ENCODE peak calls at places on chromosomes 4 and X, in four cellular contexts. H is ovary, F is upper lobe of left lung, U is aorta. B is an unnamed sample.

GRCh38 chrX:13666836-13667235 is 13.9 kb downstream of the TCEANC start:
- DNase-seq in H (no peak), F (no peak), U (no peak), B (no peak)

GRCh38 chr4:136823020-136823419 is 709.3 kb downstream of the PCDH18 start:
- DNase-seq in H (no peak), F (peak), U (no peak), B (no peak)

GRCh38 chrX:4277122-4277521 is 563.7 kb upstream of the PRKX start:
- DNase-seq in H (no peak), F (no peak), U (no peak), B (no peak)

GRCh38 chr4:129968366-129968765 is 872.4 kb downstream of the C4orf33 start:
- DNase-seq in H (no peak), F (no peak), U (no peak), B (no peak)

GRCh38 chr4:121307441-121308327 is 73.1 kb downstream of the QRFPR start:
- DNase-seq in H (no peak), F (no peak), U (no peak), B (peak)

GRCh38 chr4:6272863-6273660 is 3.4 kb downstream of the WFS1 start:
- DNase-seq in H (peak), F (peak), U (no peak), B (no peak)

GRCh38 chr4:158268553-158268952 is 58.3 kb downstream of the TMEM144 start:
- DNase-seq in H (no peak), F (no peak), U (no peak), B (no peak)

GRCh38 chrX:131792356-131792749 is 230.7 kb upstream of the STK26 start:
- DNase-seq in H (peak), F (no peak), U (peak), B (no peak)

GRCh38 chrX:83511208-83511607 is 3.1 kb downstream of the POU3F4 start:
- DNase-seq in H (no peak), F (peak), U (peak), B (no peak)

GRCh38 chr4:86482851-86483490 is 111.1 kb upstream of the PTPN13 start:
- DNase-seq in H (no peak), F (no peak), U (no peak), B (peak)

DNA sequence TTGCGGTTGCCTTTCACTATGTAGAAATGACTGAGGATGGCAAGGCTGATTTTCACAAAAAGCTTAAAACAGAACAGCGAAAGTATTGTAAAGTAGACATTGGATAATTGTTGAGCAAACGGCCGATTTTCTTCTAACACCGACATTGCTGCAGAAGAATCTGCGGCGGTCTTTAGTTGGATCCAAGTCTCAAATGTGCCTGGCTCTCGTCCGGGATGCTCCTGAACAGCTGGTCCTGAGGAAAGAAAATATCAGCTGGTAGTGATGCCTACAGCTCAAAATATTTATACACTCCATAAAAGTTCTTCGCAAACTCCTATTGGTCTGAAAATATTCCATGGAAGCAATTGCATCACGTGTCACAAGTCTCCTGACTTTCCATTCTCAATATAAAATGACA is at the start of gene ASB5:
- DNase-seq in H (no peak), F (no peak), U (no peak), B (no peak)
- H3K4me3 ChIP-seq in H (no peak), F (no peak), U (no peak), B (no peak)

GRCh38 chrX:51332188-51332942 is at the start of gene NUDT10:
- DNase-seq in H (peak), F (peak), U (peak), B (peak)
- H3K4me3 ChIP-seq in H (peak), F (peak), U (peak), B (peak)

DNA sequence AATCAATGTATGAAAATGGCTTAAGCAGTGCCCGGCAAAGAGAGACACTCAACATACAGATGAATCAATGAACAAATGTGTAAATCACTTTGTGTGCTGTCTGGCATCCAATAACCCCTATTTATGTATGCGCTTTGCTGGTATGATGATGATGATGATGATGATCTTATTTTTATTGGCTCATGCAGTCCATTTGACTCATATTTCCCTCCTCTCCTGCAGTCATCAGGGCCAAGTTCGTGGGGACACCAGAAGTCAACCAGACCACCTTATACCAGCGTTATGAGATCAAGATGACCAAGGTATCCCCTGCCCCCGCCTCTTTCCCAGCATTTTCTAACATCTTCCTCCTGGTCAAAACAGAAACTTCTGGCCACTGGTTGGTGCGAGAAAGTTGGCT is 2.5 kb downstream of the TIMP1 start:
- DNase-seq in H (no peak), F (no peak), U (no peak), B (no peak)
- H3K4me3 ChIP-seq in H (no peak), F (peak), U (no peak), B (no peak)

DNA sequence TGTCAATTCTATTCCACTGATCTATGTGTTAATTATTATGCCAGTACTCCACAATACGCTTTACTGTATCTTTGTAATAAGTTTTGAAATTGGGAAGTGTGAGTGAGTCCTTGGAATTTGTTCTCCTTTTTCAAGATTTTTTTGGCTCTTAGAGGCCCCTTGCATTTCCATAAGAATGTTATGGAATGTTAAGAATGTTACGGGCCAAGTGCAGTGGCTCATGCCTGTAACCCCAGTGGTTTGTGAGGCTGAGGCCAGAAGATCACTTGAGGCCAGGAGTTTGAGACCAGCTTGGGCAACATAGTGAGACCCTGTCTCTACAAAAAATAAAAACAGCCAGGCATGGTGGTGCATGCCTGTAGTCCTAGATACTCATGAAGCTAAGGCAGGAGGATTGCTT is 167.6 kb upstream of the CXorf66 start:
- DNase-seq in H (no peak), F (no peak), U (no peak), B (peak)
- H3K4me3 ChIP-seq in H (no peak), F (no peak), U (no peak), B (no peak)

GRCh38 chrX:107450823-107451509 is 1.5 kb downstream of the FRMPD3 start:
- DNase-seq in H (peak), F (no peak), U (no peak), B (peak)

GRCh38 chrX:107447642-107448041 is 1.8 kb upstream of the FRMPD3 start:
- DNase-seq in H (no peak), F (no peak), U (no peak), B (no peak)

GRCh38 chrX:107449490-107450175 is at the start of gene FRMPD3:
- DNase-seq in H (no peak), F (peak), U (peak), B (no peak)

GRCh38 chrX:107451754-107452153 is 2.3 kb downstream of the FRMPD3 start:
- DNase-seq in H (no peak), F (no peak), U (no peak), B (no peak)

GRCh38 chrX:107448625-107449468 is 605 bp upstream of the FRMPD3 start:
- DNase-seq in H (no peak), F (peak), U (no peak), B (peak)
- H3K4me3 ChIP-seq in H (peak), F (peak), U (peak), B (peak)

B was measured in HAP-1.